ENCODE peak calls at places on chromosomes 13 and 19, in nine cellular contexts. L is GM23338, H is SK-N-SH, V is PC-3, Y is GM23248, R is neural progenitor cell, X is hepatocyte, F is OCI-LY7, A is HCT116. P is an unnamed sample.

GRCh38 chr13:28429096-28429495 is 65.8 kb downstream of the FLT1 start:
- DNase-seq in L (peak; percentile 51), H (no peak), V (no peak), Y (no peak), R (no peak), X (no peak), F (no peak), A (no peak), P (no peak)

GRCh38 chr13:20128459-20128927 is 32.4 kb downstream of the GJA3 start:
- DNase-seq in L (no peak), H (peak; percentile 50), V (peak; percentile 50), Y (no peak), R (peak; percentile 51), X (peak; percentile 54), F (no peak), A (no peak), P (no peak)

GRCh38 chr19:54041969-54042606 is 21.6 kb downstream of the VSTM1 start:
- DNase-seq in L (peak; percentile 51), H (no peak), V (peak; percentile 55), Y (no peak), R (no peak), X (no peak), F (no peak), A (no peak), P (no peak)

GRCh38 chr13:43132228-43132627 is 108.8 kb downstream of the DNAJC15 start:
- DNase-seq in L (peak; percentile 87), H (no peak), V (peak; percentile 73), Y (peak; percentile 27), R (peak; percentile 74), X (peak; percentile 69), F (peak; percentile 8), A (peak; percentile 35), P (no peak)

GRCh38 chr19:53868892-53869804 is 1.5 kb downstream of the MYADM start:
- DNase-seq in L (peak; percentile 94), H (peak; percentile 91), V (peak; percentile 90), Y (peak; percentile 93), R (peak; percentile 92), X (peak; percentile 95), F (peak; percentile 46), A (peak; percentile 61), P (no peak)

GRCh38 chr13:51957377-51958216 is 53.7 kb downstream of the ATP7B start:
- DNase-seq in L (no peak), H (no peak), V (no peak), Y (no peak), R (no peak), X (no peak), F (no peak), A (no peak), P (no peak)

GRCh38 chr19:44925114-44925891 is 10.9 kb downstream of the APOC1 start:
- DNase-seq in L (no peak), H (no peak), V (no peak), Y (peak; percentile 44), R (no peak), X (peak; percentile 73), F (no peak), A (no peak), P (no peak)

GRCh38 chr19:30968210-30968609 is 381.0 kb downstream of the TSHZ3 start:
- DNase-seq in L (peak; percentile 32), H (no peak), V (no peak), Y (peak; percentile 32), R (peak; percentile 13), X (no peak), F (no peak), A (no peak), P (peak; percentile 7)

GRCh38 chr19:4367781-4368127 is 24.4 kb downstream of the MPND start:
- DNase-seq in L (no peak), H (no peak), V (no peak), Y (no peak), R (no peak), X (no peak), F (no peak), A (no peak), P (no peak)

GRCh38 chr13:113937497-113938140 is 36.3 kb downstream of the C13orf46 start:
- DNase-seq in L (no peak), H (no peak), V (no peak), Y (no peak), R (no peak), X (no peak), F (no peak), A (no peak), P (no peak)

GRCh38 chr19:38250428-38250820 is 5.8 kb downstream of the PPP1R14A start:
- DNase-seq in L (no peak), H (no peak), V (no peak), Y (no peak), R (no peak), X (no peak), F (no peak), A (no peak), P (no peak)

GRCh38 chr13:102620512-102620911 is 23.7 kb downstream of the TPP2 start:
- DNase-seq in L (no peak), H (no peak), V (no peak), Y (no peak), R (no peak), X (no peak), F (no peak), A (no peak), P (no peak)
- TF ChIP-seq EZH2phosphoT487 in L (no peak), H (no peak), V (no peak), Y (no peak), R (no peak), X (no peak), F (no peak), A (no peak), P (no peak)

DNA sequence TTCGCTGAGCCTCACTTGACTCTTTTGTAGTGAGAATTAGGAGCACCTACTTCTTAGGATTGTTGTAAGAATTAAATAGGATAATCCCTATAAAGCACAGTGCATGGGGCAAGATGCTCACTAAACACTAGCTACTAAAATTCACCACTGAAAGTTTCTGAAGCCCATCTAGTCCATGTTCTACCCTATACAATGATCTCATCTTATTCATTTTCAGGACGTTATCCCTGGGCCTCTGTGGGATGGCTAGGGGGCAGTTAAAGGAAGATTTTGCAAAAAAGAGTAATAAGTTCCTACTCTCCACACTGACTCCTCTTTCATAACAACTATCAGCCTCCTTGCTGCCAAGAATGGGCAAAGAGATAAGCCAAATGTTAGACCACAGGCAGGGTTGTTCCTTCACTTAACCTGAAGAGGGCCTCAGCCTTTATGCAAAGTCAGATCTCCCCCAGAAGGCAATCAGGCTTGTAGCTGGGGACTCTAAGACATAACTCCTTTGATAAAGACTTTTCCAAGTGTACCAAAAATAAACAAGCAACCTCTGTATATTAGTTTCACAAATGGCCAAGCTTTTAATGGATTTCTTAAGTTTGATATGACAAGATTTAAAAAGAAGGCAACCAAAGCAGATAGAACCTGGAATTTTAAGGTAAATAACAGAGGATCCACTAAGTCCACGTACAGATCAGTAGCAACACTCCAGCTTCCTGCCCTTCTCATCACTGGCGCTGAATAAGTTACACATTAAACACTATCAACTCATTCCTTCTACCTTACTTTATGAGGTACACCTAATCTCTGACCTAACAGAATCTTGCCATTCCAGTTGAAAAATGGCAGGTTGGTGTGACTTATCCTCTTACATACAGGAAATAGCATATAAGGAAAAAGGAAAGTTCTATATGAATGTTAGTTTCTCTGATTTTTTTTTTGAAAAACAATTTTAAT is 44.4 kb downstream of the ELF1 start:
- DNase-seq in L (peak; percentile 78), H (no peak), V (peak; percentile 37), Y (peak; percentile 51), R (peak; percentile 66), X (peak; percentile 58), F (peak; percentile 78), A (peak; percentile 23), P (peak; percentile 43)
- TF ChIP-seq EZH2phosphoT487 in L (no peak), H (no peak), V (no peak), Y (no peak), R (no peak), X (no peak), F (no peak), A (no peak), P (no peak)

GRCh38 chr19:16013851-16014840 is 62.1 kb upstream of the TPM4 start:
- DNase-seq in L (no peak), H (no peak), V (no peak), Y (no peak), R (no peak), X (no peak), F (no peak), A (no peak), P (no peak)
- TF ChIP-seq EZH2phosphoT487 in L (no peak), H (no peak), V (no peak), Y (no peak), R (no peak), X (no peak), F (no peak), A (no peak), P (no peak)

GRCh38 chr19:6802336-6803035 is 30.0 kb downstream of the VAV1 start:
- DNase-seq in L (peak; percentile 32), H (no peak), V (peak; percentile 24), Y (no peak), R (peak; percentile 7), X (no peak), F (peak; percentile 96), A (peak; percentile 19), P (peak; percentile 94)
- TF ChIP-seq EZH2phosphoT487 in L (no peak), H (no peak), V (no peak), Y (no peak), R (no peak), X (no peak), F (no peak), A (no peak), P (no peak)

GRCh38 chr19:15640294-15640903 is at the start of gene CYP4F3:
- DNase-seq in L (no peak), H (peak; percentile 24), V (peak; percentile 87), Y (peak; percentile 13), R (no peak), X (no peak), F (no peak), A (peak; percentile 80), P (no peak)
- TF ChIP-seq EZH2phosphoT487 in L (no peak), H (no peak), V (no peak), Y (no peak), R (no peak), X (no peak), F (no peak), A (no peak), P (no peak)

DNA sequence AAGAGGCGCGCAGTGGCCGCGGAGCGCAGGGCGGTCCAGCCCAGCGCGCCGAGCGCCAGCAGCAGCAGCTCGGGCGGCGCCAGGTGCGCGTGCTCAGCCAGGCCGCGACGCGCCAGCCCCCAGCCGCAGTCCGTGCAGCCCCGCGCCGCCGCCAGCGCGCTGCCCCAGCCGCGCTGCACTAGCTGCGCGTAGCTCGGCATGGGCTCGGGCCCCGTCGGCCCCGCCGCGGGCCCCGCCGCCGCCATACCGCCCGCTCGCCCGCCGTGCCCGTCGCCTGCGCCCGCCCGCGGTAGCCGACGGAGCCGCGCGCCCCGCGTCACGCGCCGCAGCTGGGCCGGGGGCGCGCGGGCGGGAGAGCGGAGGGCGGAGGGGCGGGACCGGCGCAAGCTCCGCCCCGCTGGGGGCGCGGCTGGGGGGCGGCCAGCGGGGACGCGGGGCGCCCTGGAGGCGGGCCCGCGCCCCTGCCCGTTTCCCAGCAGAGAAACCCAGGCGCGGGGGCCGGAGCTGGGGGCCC is at the start of gene CERS1:
- DNase-seq in L (peak; percentile 68), H (peak; percentile 95), V (no peak), Y (peak; percentile 54), R (peak; percentile 82), X (peak; percentile 57), F (no peak), A (no peak), P (no peak)
- TF ChIP-seq EZH2phosphoT487 in L (no peak), H (no peak), V (no peak), Y (no peak), R (no peak), X (no peak), F (no peak), A (no peak), P (no peak)